ENCODE peak calls at places on chromosomes 5 and 9, in nine cellular contexts. R is GM13977, X is cardiac muscle cell, Y is PC-3, D is AG10803, W is epithelial cell of esophagus, H is ovary, A is A549, S is endothelial cell. O is an unnamed sample.

GRCh38 chr5:142119051-142119625 is 10.6 kb downstream of the NDFIP1 start:
- DNase-seq in R (no peak), X (no peak), Y (no peak), D (no peak), W (no peak), H (no peak), A (no peak), S (no peak), O (no peak)

GRCh38 chr9:111069233-111069632 is 31.0 kb upstream of the LPAR1 start:
- DNase-seq in R (no peak), X (no peak), Y (no peak), D (no peak), W (no peak), H (no peak), A (no peak), S (no peak), O (peak)

GRCh38 chr5:168916266-168916665 is 337.1 kb upstream of the PANK3 start:
- DNase-seq in R (no peak), X (peak), Y (no peak), D (peak), W (peak), H (peak), A (no peak), S (no peak), O (peak)

GRCh38 chr5:132391870-132392269 is 22.4 kb downstream of the SLC22A5 start:
- DNase-seq in R (no peak), X (no peak), Y (no peak), D (no peak), W (no peak), H (no peak), A (no peak), S (no peak), O (no peak)

GRCh38 chr5:79173626-79174025 is 62.0 kb downstream of the BHMT start:
- DNase-seq in R (no peak), X (no peak), Y (peak), D (no peak), W (peak), H (no peak), A (no peak), S (no peak), O (no peak)

GRCh38 chr9:108207611-108208051 is 648.2 kb downstream of the ACTL7B start:
- DNase-seq in R (no peak), X (no peak), Y (no peak), D (peak), W (no peak), H (no peak), A (no peak), S (no peak), O (peak)

GRCh38 chr5:139795074-139796001 is at the start of gene PSD2:
- DNase-seq in R (no peak), X (peak), Y (no peak), D (no peak), W (peak), H (peak), A (no peak), S (no peak), O (peak)

GRCh38 chr5:35856186-35857003 is at the start of gene IL7R:
- DNase-seq in R (no peak), X (no peak), Y (peak), D (peak), W (peak), H (no peak), A (no peak), S (no peak), O (no peak)

GRCh38 chr5:82426419-82427154 is 148.4 kb upstream of the RPS23 start:
- DNase-seq in R (no peak), X (no peak), Y (no peak), D (no peak), W (no peak), H (no peak), A (no peak), S (no peak), O (no peak)

GRCh38 chr9:114431003-114431402 is 43.2 kb upstream of the AKNA start:
- DNase-seq in R (no peak), X (no peak), Y (no peak), D (no peak), W (no peak), H (peak), A (no peak), S (no peak), O (no peak)

GRCh38 chr5:103862398-103862797 is 299.8 kb upstream of the NUDT12 start:
- DNase-seq in R (no peak), X (no peak), Y (no peak), D (no peak), W (no peak), H (no peak), A (no peak), S (no peak), O (no peak)

GRCh38 chr5:109028608-109029299 is 281.1 kb downstream of the FER start:
- DNase-seq in R (no peak), X (no peak), Y (peak), D (no peak), W (no peak), H (no peak), A (no peak), S (no peak), O (peak)

GRCh38 chr5:31824886-31825774 is 186.2 kb downstream of the PDZD2 start:
- DNase-seq in R (peak), X (peak), Y (peak), D (peak), W (peak), H (peak), A (peak), S (peak), O (peak)

GRCh38 chr9:123637596-123637939 is 281.6 kb downstream of the CRB2 start:
- DNase-seq in R (no peak), X (no peak), Y (no peak), D (peak), W (no peak), H (peak), A (no peak), S (no peak), O (peak)

GRCh38 chr5:72205431-72206009 is 98.2 kb downstream of the MAP1B start:
- DNase-seq in R (no peak), X (no peak), Y (no peak), D (peak), W (no peak), H (no peak), A (no peak), S (no peak), O (no peak)

GRCh38 chr9:36191696-36192095 is 975 bp downstream of the CLTA start:
- DNase-seq in R (no peak), X (no peak), Y (no peak), D (no peak), W (peak), H (no peak), A (no peak), S (no peak), O (no peak)

GRCh38 chr5:175824621-175825020 is 46.8 kb upstream of the CPLX2 start:
- DNase-seq in R (no peak), X (no peak), Y (no peak), D (no peak), W (no peak), H (no peak), A (no peak), S (no peak), O (no peak)

GRCh38 chr9:83432104-83432627 is 106.0 kb downstream of the FRMD3 start:
- DNase-seq in R (no peak), X (no peak), Y (peak), D (peak), W (no peak), H (peak), A (peak), S (no peak), O (peak)

GRCh38 chr5:139148986-139149385 is 49.2 kb downstream of the SIL1 start:
- DNase-seq in R (no peak), X (no peak), Y (no peak), D (no peak), W (peak), H (no peak), A (no peak), S (no peak), O (no peak)

GRCh38 chr9:134054891-134055811 is 12.7 kb downstream of the BRD3 start:
- DNase-seq in R (no peak), X (no peak), Y (no peak), D (no peak), W (no peak), H (peak), A (no peak), S (no peak), O (no peak)

GRCh38 chr9:110444911-110445310 is 107.2 kb upstream of the TXNDC8 start:
- DNase-seq in R (no peak), X (no peak), Y (no peak), D (peak), W (no peak), H (no peak), A (no peak), S (no peak), O (peak)

GRCh38 chr9:36898621-36899020 is 135.4 kb downstream of the PAX5 start:
- DNase-seq in R (no peak), X (no peak), Y (no peak), D (no peak), W (no peak), H (no peak), A (no peak), S (no peak), O (no peak)

GRCh38 chr5:176743136-176743827 is 67.1 kb upstream of the UNC5A start:
- DNase-seq in R (peak), X (no peak), Y (no peak), D (no peak), W (no peak), H (no peak), A (no peak), S (peak), O (no peak)

GRCh38 chr5:179154346-179154990 is 94.3 kb downstream of the ZNF354C start:
- DNase-seq in R (no peak), X (no peak), Y (no peak), D (no peak), W (no peak), H (peak), A (no peak), S (no peak), O (no peak)

DNA sequence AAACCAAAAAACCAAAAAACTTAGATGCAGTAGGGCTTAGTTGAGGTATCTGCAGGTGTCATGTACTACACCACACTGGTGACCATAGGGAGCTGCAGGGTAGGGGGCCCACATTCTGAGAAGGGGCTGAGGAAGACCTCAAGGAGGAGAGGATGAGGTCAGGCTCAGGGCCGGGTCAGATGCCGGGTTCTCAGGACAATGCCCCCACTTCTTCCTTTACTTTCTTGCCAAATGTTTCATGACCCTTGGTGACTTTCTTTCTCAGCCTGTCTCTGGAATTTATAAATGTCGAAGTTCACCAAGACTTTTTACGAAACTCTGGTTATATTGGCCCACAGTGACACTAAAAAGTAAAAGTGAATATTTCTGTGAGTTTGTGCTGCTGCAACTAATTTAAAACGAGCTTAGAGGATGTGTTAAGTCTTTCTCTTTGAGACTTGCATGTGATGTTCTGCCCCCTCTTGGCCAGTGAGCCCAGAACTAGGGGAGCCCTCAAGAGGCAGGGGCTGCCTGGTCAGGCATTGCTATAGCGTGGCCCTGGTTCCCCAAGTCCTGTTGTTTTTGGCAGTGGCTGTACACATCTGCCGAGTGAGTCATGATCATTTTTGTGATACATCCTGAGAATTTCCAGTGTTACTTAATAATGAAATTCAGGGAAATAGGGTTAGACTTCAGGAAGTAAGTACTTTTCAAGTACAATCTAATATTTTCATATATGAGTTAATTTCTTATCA is 11.2 kb downstream of the ACO1 start:
- DNase-seq in R (no peak), X (no peak), Y (peak), D (peak), W (peak), H (peak), A (peak), S (no peak), O (peak)
- TF ChIP-seq CTCF in R (no peak), X (peak), Y (peak), D (peak), W (no peak), H (no peak), A (no peak), S (no peak), O (peak)

GRCh38 chr9:121538221-121538620 is 38.6 kb upstream of the GGTA1 start:
- DNase-seq in R (no peak), X (no peak), Y (peak), D (no peak), W (peak), H (no peak), A (no peak), S (no peak), O (no peak)
- TF ChIP-seq CTCF in R (no peak), X (no peak), Y (peak), D (no peak), W (peak), H (no peak), A (peak), S (no peak), O (no peak)

GRCh38 chr5:135695656-135696055 is 116.9 kb upstream of the CXCL14 start:
- DNase-seq in R (no peak), X (no peak), Y (no peak), D (no peak), W (no peak), H (no peak), A (no peak), S (no peak), O (no peak)

GRCh38 chr5:135694906-135695305 is 116.1 kb upstream of the CXCL14 start:
- DNase-seq in R (no peak), X (no peak), Y (no peak), D (no peak), W (no peak), H (no peak), A (no peak), S (no peak), O (no peak)

GRCh38 chr5:135694016-135694415 is 115.2 kb upstream of the CXCL14 start:
- DNase-seq in R (no peak), X (no peak), Y (no peak), D (no peak), W (no peak), H (no peak), A (no peak), S (no peak), O (no peak)

GRCh38 chr5:135691116-135691515 is 112.3 kb upstream of the CXCL14 start:
- DNase-seq in R (no peak), X (no peak), Y (no peak), D (no peak), W (no peak), H (no peak), A (no peak), S (no peak), O (no peak)

DNA sequence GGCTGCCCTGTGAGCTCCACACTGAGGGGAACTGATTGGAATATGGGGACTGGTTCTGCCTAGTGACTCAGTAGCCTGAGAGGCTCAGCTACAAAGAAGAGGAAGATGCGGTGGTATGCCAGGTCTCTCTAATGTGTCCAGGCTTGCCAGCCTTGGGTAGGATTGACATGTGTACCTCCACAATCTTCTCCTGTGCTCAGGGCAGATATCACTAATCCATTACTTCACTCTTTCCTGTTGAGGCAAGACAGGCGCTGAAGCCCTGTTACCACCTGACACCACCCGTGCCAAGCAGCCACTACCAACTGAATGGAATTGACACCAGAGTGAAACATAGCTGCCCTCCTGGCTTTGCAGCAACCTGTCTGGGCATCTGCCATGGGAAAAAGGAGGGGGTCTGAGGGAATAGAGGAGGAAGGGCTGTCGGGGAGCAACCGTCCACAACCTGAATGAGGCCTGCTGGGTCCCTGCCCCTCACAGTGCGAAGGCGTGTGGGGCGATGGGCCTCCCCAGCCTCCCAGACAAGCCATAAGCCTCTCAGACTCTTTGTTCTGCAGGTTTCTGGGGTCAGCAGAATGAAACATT is 114.7 kb upstream of the CXCL14 start:
- DNase-seq in R (no peak), X (no peak), Y (no peak), D (no peak), W (peak), H (no peak), A (no peak), S (no peak), O (no peak)
- TF ChIP-seq CTCF in R (no peak), X (no peak), Y (no peak), D (no peak), W (no peak), H (no peak), A (no peak), S (no peak), O (no peak)

GRCh38 chr5:38670878-38671277 is 114.4 kb upstream of the LIFR start:
- DNase-seq in R (no peak), X (no peak), Y (no peak), D (peak), W (peak), H (no peak), A (no peak), S (no peak), O (peak)

GRCh38 chr5:38670066-38670465 is 113.6 kb upstream of the LIFR start:
- DNase-seq in R (no peak), X (no peak), Y (no peak), D (no peak), W (no peak), H (no peak), A (no peak), S (no peak), O (no peak)

GRCh38 chr5:38663276-38663675 is 106.8 kb upstream of the LIFR start:
- DNase-seq in R (no peak), X (no peak), Y (no peak), D (no peak), W (no peak), H (no peak), A (no peak), S (no peak), O (no peak)

GRCh38 chr5:38667499-38667776 is 111.0 kb upstream of the LIFR start:
- DNase-seq in R (no peak), X (no peak), Y (no peak), D (no peak), W (no peak), H (no peak), A (no peak), S (no peak), O (no peak)

GRCh38 chr5:38666668-38667498 is 110.4 kb upstream of the LIFR start:
- DNase-seq in R (no peak), X (peak), Y (peak), D (peak), W (peak), H (peak), A (peak), S (peak), O (peak)
- TF ChIP-seq CTCF in R (peak), X (peak), Y (peak), D (peak), W (peak), H (no peak), A (peak), S (peak), O (peak)

DNA sequence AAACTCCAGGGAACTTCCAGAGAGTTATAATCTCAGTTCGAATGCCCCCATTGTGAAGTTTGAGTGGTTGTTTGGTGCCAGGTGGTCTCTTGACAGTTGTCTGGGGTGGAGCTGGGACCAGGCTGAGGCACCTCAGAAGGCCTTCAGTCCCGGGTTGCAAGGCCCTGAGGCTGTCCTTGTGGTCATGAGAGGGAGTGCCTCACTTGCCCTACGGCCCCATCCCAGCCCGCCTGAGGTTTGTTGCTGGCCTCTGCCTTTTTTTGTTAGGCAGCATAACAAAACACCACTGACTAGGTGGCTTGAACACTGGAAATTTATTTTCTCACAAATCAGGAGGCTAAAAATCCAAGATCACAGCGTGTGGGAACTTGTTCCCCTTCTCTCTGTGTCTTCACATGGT is 73.0 kb upstream of the PAPPA start:
- DNase-seq in R (no peak), X (no peak), Y (no peak), D (no peak), W (no peak), H (no peak), A (no peak), S (no peak), O (no peak)
- TF ChIP-seq CTCF in R (no peak), X (no peak), Y (no peak), D (no peak), W (no peak), H (no peak), A (no peak), S (no peak), O (no peak)

GRCh38 chr9:126203313-126203712 is 123.3 kb upstream of the MVB12B start:
- DNase-seq in R (no peak), X (no peak), Y (no peak), D (no peak), W (no peak), H (no peak), A (no peak), S (no peak), O (no peak)
- TF ChIP-seq CTCF in R (no peak), X (peak), Y (peak), D (no peak), W (no peak), H (no peak), A (no peak), S (no peak), O (no peak)

DNA sequence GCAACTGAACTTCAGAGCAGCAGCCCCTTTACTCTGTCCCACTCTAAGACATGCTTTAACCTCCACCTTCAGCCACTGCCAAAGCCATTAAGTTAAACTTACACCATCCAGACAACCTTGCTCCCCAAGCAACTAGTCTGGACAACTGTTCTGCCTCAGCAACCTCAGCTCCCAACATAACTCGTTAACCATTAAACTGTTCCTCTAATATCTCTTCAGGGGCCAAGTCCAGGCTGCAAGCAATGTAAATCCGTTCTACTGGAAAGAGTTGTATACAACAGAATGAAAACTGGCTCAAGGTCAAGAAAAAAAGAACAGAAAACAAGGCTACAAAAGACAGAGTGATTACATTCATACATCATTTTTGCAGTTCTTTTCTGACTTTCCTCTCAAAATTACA is 131.7 kb upstream of the TARS1 start:
- DNase-seq in R (no peak), X (no peak), Y (no peak), D (no peak), W (no peak), H (no peak), A (no peak), S (no peak), O (no peak)
- TF ChIP-seq CTCF in R (no peak), X (no peak), Y (no peak), D (no peak), W (no peak), H (no peak), A (no peak), S (no peak), O (no peak)

GRCh38 chr5:102089883-102090282 is 206.2 kb downstream of the SLCO4C1 start:
- DNase-seq in R (no peak), X (no peak), Y (no peak), D (no peak), W (no peak), H (no peak), A (no peak), S (no peak), O (no peak)

DNA sequence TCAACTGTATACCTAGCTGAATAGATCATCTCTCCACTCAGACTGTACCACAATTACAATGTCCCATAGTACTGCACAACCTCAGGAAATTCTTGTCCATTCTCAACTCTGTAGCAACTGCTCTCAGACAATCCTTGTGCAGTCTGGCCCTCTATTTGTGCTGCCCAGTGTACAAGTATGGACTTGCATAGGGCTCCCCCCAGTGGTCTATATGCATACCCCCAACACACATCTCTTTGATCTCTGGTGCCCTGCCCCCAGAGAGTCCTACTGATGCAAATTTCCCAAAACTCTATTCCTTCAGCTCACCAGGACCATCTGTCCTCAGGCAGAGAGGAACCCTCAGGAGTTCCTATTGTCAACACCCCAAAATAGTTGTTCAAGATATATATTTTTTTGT is 205.3 kb downstream of the SLCO4C1 start:
- DNase-seq in R (peak), X (peak), Y (peak), D (no peak), W (peak), H (no peak), A (no peak), S (peak), O (peak)
- TF ChIP-seq CTCF in R (peak), X (no peak), Y (peak), D (no peak), W (peak), H (no peak), A (no peak), S (peak), O (no peak)

GRCh38 chr5:91190333-91190680 is 192.8 kb downstream of the ARRDC3 start:
- DNase-seq in R (no peak), X (no peak), Y (no peak), D (no peak), W (no peak), H (no peak), A (no peak), S (no peak), O (no peak)
- TF ChIP-seq CTCF in R (no peak), X (no peak), Y (no peak), D (peak), W (no peak), H (no peak), A (no peak), S (no peak), O (peak)